ENCODE peak calls at places on chromosome 10, in ten cellular contexts. One of them, this sample, is unnamed.
A peak's percentile ranks its signal among the peaks of the same experiment; 100 is the strongest.

GRCh38 chr10:132899054-132899750 is 43.2 kb downstream of the CFAP46 start:
- DNase-seq in activated effector memory CD4-positive, alpha-beta T cell treated with Interleukin-2 at 50 U/mL for 16 hours: no peak
- DNase-seq in Calu3: no peak
- DNase-seq in ELF-1: no peak
- DNase-seq in T-helper 22 cell: no peak
- DNase-seq in HuH-7: no peak
- DNase-seq in KBM-7: no peak
- DNase-seq in LoVo: no peak
- DNase-seq in Kasumi-1: no peak
- DNase-seq in EL: no peak
- DNase-seq in this sample: no peak

GRCh38 chr10:5560844-5561703 is 36.3 kb downstream of the CALML3 start:
- DNase-seq in KBM-7: no peak
- DNase-seq in Kasumi-1: no peak
- DNase-seq in HuH-7: no peak
- DNase-seq in EL: no peak
- DNase-seq in LoVo: no peak
- DNase-seq in activated effector memory CD4-positive, alpha-beta T cell treated with Interleukin-2 at 50 U/mL for 16 hours: no peak
- DNase-seq in ELF-1: no peak
- DNase-seq in T-helper 22 cell: no peak
- DNase-seq in Calu3: no peak
- DNase-seq in this sample: no peak

GRCh38 chr10:131206136-131206995 is 105.2 kb downstream of the TCERG1L start:
- DNase-seq in activated effector memory CD4-positive, alpha-beta T cell treated with Interleukin-2 at 50 U/mL for 16 hours: no peak
- DNase-seq in Calu3: no peak
- DNase-seq in ELF-1: no peak
- DNase-seq in KBM-7: no peak
- DNase-seq in LoVo: no peak
- DNase-seq in T-helper 22 cell: no peak
- DNase-seq in EL: no peak
- DNase-seq in HuH-7: no peak
- DNase-seq in Kasumi-1: no peak
- DNase-seq in this sample: no peak

GRCh38 chr10:43259981-43260761 is 6.7 kb downstream of the RASGEF1A start:
- DNase-seq in ELF-1: no peak
- DNase-seq in T-helper 22 cell: no peak
- DNase-seq in activated effector memory CD4-positive, alpha-beta T cell treated with Interleukin-2 at 50 U/mL for 16 hours: no peak
- DNase-seq in LoVo: no peak
- DNase-seq in KBM-7: no peak
- DNase-seq in Calu3: no peak
- DNase-seq in EL: no peak
- DNase-seq in Kasumi-1: peak; percentile 81
- DNase-seq in HuH-7: no peak
- DNase-seq in this sample: no peak

GRCh38 chr10:97685395-97685958 is 1.6 kb downstream of the AVPI1 start:
- DNase-seq in activated effector memory CD4-positive, alpha-beta T cell treated with Interleukin-2 at 50 U/mL for 16 hours: no peak
- DNase-seq in T-helper 22 cell: no peak
- DNase-seq in ELF-1: peak; percentile 89
- DNase-seq in HuH-7: peak; percentile 67
- DNase-seq in Kasumi-1: no peak
- DNase-seq in LoVo: no peak
- DNase-seq in EL: peak; percentile 69
- DNase-seq in KBM-7: peak; percentile 34
- DNase-seq in Calu3: peak; percentile 55
- DNase-seq in this sample: no peak

GRCh38 chr10:91653214-91653875 is 20.5 kb upstream of the PPP1R3C start:
- DNase-seq in activated effector memory CD4-positive, alpha-beta T cell treated with Interleukin-2 at 50 U/mL for 16 hours: no peak
- DNase-seq in ELF-1: no peak
- DNase-seq in LoVo: peak; percentile 32
- DNase-seq in T-helper 22 cell: no peak
- DNase-seq in KBM-7: no peak
- DNase-seq in HuH-7: no peak
- DNase-seq in EL: peak; percentile 74
- DNase-seq in Kasumi-1: no peak
- DNase-seq in Calu3: no peak
- DNase-seq in this sample: no peak

GRCh38 chr10:101892782-101893391 is 49.3 kb upstream of the KCNIP2 start:
- DNase-seq in KBM-7: no peak
- DNase-seq in LoVo: no peak
- DNase-seq in Calu3: no peak
- DNase-seq in HuH-7: no peak
- DNase-seq in T-helper 22 cell: no peak
- DNase-seq in activated effector memory CD4-positive, alpha-beta T cell treated with Interleukin-2 at 50 U/mL for 16 hours: no peak
- DNase-seq in ELF-1: no peak
- DNase-seq in EL: peak; percentile 31
- DNase-seq in Kasumi-1: no peak
- DNase-seq in this sample: no peak

GRCh38 chr10:119479532-119479931 is 63.0 kb downstream of the RGS10 start:
- DNase-seq in LoVo: no peak
- DNase-seq in EL: no peak
- DNase-seq in KBM-7: no peak
- DNase-seq in Kasumi-1: no peak
- DNase-seq in HuH-7: no peak
- DNase-seq in activated effector memory CD4-positive, alpha-beta T cell treated with Interleukin-2 at 50 U/mL for 16 hours: no peak
- DNase-seq in Calu3: no peak
- DNase-seq in T-helper 22 cell: no peak
- DNase-seq in ELF-1: peak; percentile 79
- DNase-seq in this sample: no peak

GRCh38 chr10:95503012-95503411 is 58.2 kb downstream of the SORBS1 start:
- DNase-seq in KBM-7: peak; percentile 23
- DNase-seq in T-helper 22 cell: no peak
- DNase-seq in ELF-1: no peak
- DNase-seq in EL: no peak
- DNase-seq in HuH-7: peak; percentile 15
- DNase-seq in Kasumi-1: no peak
- DNase-seq in LoVo: no peak
- DNase-seq in activated effector memory CD4-positive, alpha-beta T cell treated with Interleukin-2 at 50 U/mL for 16 hours: no peak
- DNase-seq in Calu3: no peak
- DNase-seq in this sample: no peak

GRCh38 chr10:1361411-1362105 is 305.4 kb downstream of the WDR37 start:
- DNase-seq in LoVo: no peak
- DNase-seq in activated effector memory CD4-positive, alpha-beta T cell treated with Interleukin-2 at 50 U/mL for 16 hours: no peak
- DNase-seq in Kasumi-1: no peak
- DNase-seq in T-helper 22 cell: no peak
- DNase-seq in EL: no peak
- DNase-seq in Calu3: no peak
- DNase-seq in ELF-1: no peak
- DNase-seq in HuH-7: no peak
- DNase-seq in KBM-7: no peak
- DNase-seq in this sample: no peak

GRCh38 chr10:87878664-87879459 is 15.4 kb downstream of the PTEN start:
- DNase-seq in Kasumi-1: peak; percentile 98
- DNase-seq in EL: no peak
- DNase-seq in Calu3: no peak
- DNase-seq in T-helper 22 cell: no peak
- DNase-seq in HuH-7: no peak
- DNase-seq in KBM-7: peak; percentile 94
- DNase-seq in ELF-1: no peak
- DNase-seq in activated effector memory CD4-positive, alpha-beta T cell treated with Interleukin-2 at 50 U/mL for 16 hours: no peak
- DNase-seq in LoVo: no peak
- DNase-seq in this sample: no peak

GRCh38 chr10:99854860-99855259 is 72.4 kb downstream of the ABCC2 start:
- DNase-seq in LoVo: no peak
- DNase-seq in ELF-1: no peak
- DNase-seq in T-helper 22 cell: no peak
- DNase-seq in activated effector memory CD4-positive, alpha-beta T cell treated with Interleukin-2 at 50 U/mL for 16 hours: no peak
- DNase-seq in Calu3: no peak
- DNase-seq in Kasumi-1: peak; percentile 36
- DNase-seq in EL: peak; percentile 58
- DNase-seq in KBM-7: peak; percentile 58
- DNase-seq in HuH-7: peak; percentile 32
- DNase-seq in this sample: peak; percentile 20

GRCh38 chr10:127163632-127164031 is 32.8 kb downstream of the INSYN2A start:
- DNase-seq in Calu3: no peak
- DNase-seq in LoVo: peak; percentile 29
- DNase-seq in ELF-1: no peak
- DNase-seq in Kasumi-1: no peak
- DNase-seq in HuH-7: no peak
- DNase-seq in EL: no peak
- DNase-seq in KBM-7: no peak
- DNase-seq in T-helper 22 cell: no peak
- DNase-seq in activated effector memory CD4-positive, alpha-beta T cell treated with Interleukin-2 at 50 U/mL for 16 hours: no peak
- DNase-seq in this sample: no peak

GRCh38 chr10:65083222-65083621 is 1562.0 kb downstream of the REEP3 start:
- DNase-seq in T-helper 22 cell: no peak
- DNase-seq in HuH-7: no peak
- DNase-seq in Kasumi-1: no peak
- DNase-seq in ELF-1: no peak
- DNase-seq in LoVo: no peak
- DNase-seq in activated effector memory CD4-positive, alpha-beta T cell treated with Interleukin-2 at 50 U/mL for 16 hours: no peak
- DNase-seq in EL: no peak
- DNase-seq in Calu3: no peak
- DNase-seq in KBM-7: no peak
- DNase-seq in this sample: no peak

GRCh38 chr10:12741255-12741915 is 260.1 kb downstream of the CCDC3 start:
- DNase-seq in ELF-1: no peak
- DNase-seq in Calu3: no peak
- DNase-seq in LoVo: no peak
- DNase-seq in HuH-7: no peak
- DNase-seq in KBM-7: no peak
- DNase-seq in Kasumi-1: no peak
- DNase-seq in T-helper 22 cell: no peak
- DNase-seq in activated effector memory CD4-positive, alpha-beta T cell treated with Interleukin-2 at 50 U/mL for 16 hours: no peak
- DNase-seq in EL: no peak
- DNase-seq in this sample: no peak

GRCh38 chr10:29309465-29309864 is 20.6 kb downstream of the LYZL1 start:
- DNase-seq in KBM-7: no peak
- DNase-seq in Kasumi-1: no peak
- DNase-seq in HuH-7: no peak
- DNase-seq in Calu3: no peak
- DNase-seq in T-helper 22 cell: no peak
- DNase-seq in LoVo: no peak
- DNase-seq in ELF-1: no peak
- DNase-seq in EL: no peak
- DNase-seq in activated effector memory CD4-positive, alpha-beta T cell treated with Interleukin-2 at 50 U/mL for 16 hours: no peak
- DNase-seq in this sample: no peak

GRCh38 chr10:27911645-27912044 is 87.2 kb downstream of the ODAD2 start:
- DNase-seq in ELF-1: peak; percentile 34
- DNase-seq in Kasumi-1: no peak
- DNase-seq in T-helper 22 cell: no peak
- DNase-seq in Calu3: no peak
- DNase-seq in LoVo: no peak
- DNase-seq in KBM-7: no peak
- DNase-seq in activated effector memory CD4-positive, alpha-beta T cell treated with Interleukin-2 at 50 U/mL for 16 hours: no peak
- DNase-seq in HuH-7: no peak
- DNase-seq in EL: no peak
- DNase-seq in this sample: no peak

GRCh38 chr10:99612167-99612831 is 7.9 kb downstream of the SLC25A28 start:
- DNase-seq in LoVo: peak; percentile 67
- DNase-seq in activated effector memory CD4-positive, alpha-beta T cell treated with Interleukin-2 at 50 U/mL for 16 hours: no peak
- DNase-seq in KBM-7: peak; percentile 69
- DNase-seq in ELF-1: peak; percentile 80
- DNase-seq in HuH-7: peak; percentile 59
- DNase-seq in Calu3: peak; percentile 38
- DNase-seq in T-helper 22 cell: no peak
- DNase-seq in Kasumi-1: peak; percentile 80
- DNase-seq in EL: peak; percentile 67
- DNase-seq in this sample: peak; percentile 66

GRCh38 chr10:24908793-24909423 is 43.5 kb downstream of the PRTFDC1 start:
- DNase-seq in ELF-1: no peak
- DNase-seq in HuH-7: no peak
- DNase-seq in LoVo: peak; percentile 45
- DNase-seq in KBM-7: no peak
- DNase-seq in EL: peak; percentile 76
- DNase-seq in Kasumi-1: no peak
- DNase-seq in activated effector memory CD4-positive, alpha-beta T cell treated with Interleukin-2 at 50 U/mL for 16 hours: no peak
- DNase-seq in T-helper 22 cell: no peak
- DNase-seq in Calu3: peak; percentile 34
- DNase-seq in this sample: no peak